ENCODE peak calls at places on chromosome 2, in four cellular contexts. M, W, R and T are unnamed samples.

GRCh38 chr2:61011649-61012048 is 5.9 kb upstream of the PEX13 start:
- DNase-seq in M (peak; percentile 44), W (no peak), R (peak; percentile 57), T (no peak)

GRCh38 chr2:241924909-241925250 is 55.4 kb downstream of the RTP5 start:
- DNase-seq in W (no peak), R (no peak), M (no peak), T (no peak)

GRCh38 chr2:189347540-189347939 is 93.7 kb upstream of the WDR75 start:
- DNase-seq in W (no peak), M (peak; percentile 69), R (peak; percentile 44), T (peak; percentile 27)

GRCh38 chr2:16654775-16655456 is 10.7 kb downstream of the CYRIA start:
- DNase-seq in M (no peak), R (no peak), W (no peak), T (no peak)

GRCh38 chr2:204825054-204825453 is 279.8 kb downstream of the PARD3B start:
- DNase-seq in R (no peak), M (no peak), W (no peak), T (no peak)

GRCh38 chr2:240359695-240360094 is 75.8 kb upstream of the GPC1 start:
- DNase-seq in R (no peak), M (no peak), W (no peak), T (no peak)

GRCh38 chr2:136242687-136243277 is 124.8 kb upstream of the CXCR4 start:
- DNase-seq in W (no peak), R (no peak), M (peak; percentile 30), T (peak; percentile 81)

GRCh38 chr2:240235149-240235803 is 94.8 kb upstream of the OTOS start:
- DNase-seq in M (no peak), W (no peak), R (no peak), T (no peak)

GRCh38 chr2:101262142-101262541 is 9.5 kb downstream of the CNOT11 start:
- DNase-seq in R (no peak), M (no peak), W (no peak), T (no peak)

GRCh38 chr2:156021326-156022040 is 311.0 kb downstream of the NR4A2 start:
- DNase-seq in M (no peak), R (no peak), W (no peak), T (no peak)

GRCh38 chr2:12303181-12304030 is 413.3 kb upstream of the TRIB2 start:
- DNase-seq in R (no peak), M (no peak), W (peak; percentile 9), T (peak; percentile 40)

GRCh38 chr2:227293531-227293930 is 31.5 kb upstream of the MFF start:
- DNase-seq in M (peak; percentile 59), W (no peak), R (no peak), T (no peak)

GRCh38 chr2:101796825-101797600 is 99.5 kb downstream of the MAP4K4 start:
- DNase-seq in R (no peak), W (no peak), M (no peak), T (no peak)

GRCh38 chr2:123061534-123061933 is 963.6 kb upstream of the CNTNAP5 start:
- DNase-seq in R (no peak), W (no peak), M (no peak), T (no peak)

GRCh38 chr2:200320344-200320743 is 13.9 kb downstream of the SPATS2L start:
- DNase-seq in W (no peak), R (no peak), M (no peak), T (no peak)

GRCh38 chr2:165897741-165898140 is 55.8 kb downstream of the TTC21B start:
- DNase-seq in R (no peak), W (no peak), M (peak; percentile 26), T (no peak)

GRCh38 chr2:3581367-3582262 is 6.6 kb downstream of the RPS7 start:
- DNase-seq in M (no peak), R (no peak), W (no peak), T (no peak)

GRCh38 chr2:30939354-30939753 is 132.1 kb upstream of the CAPN13 start:
- DNase-seq in W (no peak), R (no peak), M (no peak), T (no peak)

GRCh38 chr2:41867553-41867952 is 180.3 kb upstream of the PKDCC start:
- DNase-seq in R (no peak), W (no peak), M (no peak), T (no peak)

GRCh38 chr2:10029875-10030223 is 13.5 kb upstream of the KLF11 start:
- DNase-seq in W (no peak), M (no peak), R (no peak), T (no peak)

GRCh38 chr2:101149241-101150192 is 1.7 kb downstream of the TBC1D8 start:
- DNase-seq in M (peak; percentile 29), W (no peak), R (no peak), T (no peak)

GRCh38 chr2:72109291-72109690 is 38.4 kb downstream of the CYP26B1 start:
- DNase-seq in M (no peak), R (no peak), W (no peak), T (no peak)

GRCh38 chr2:68436270-68436669 is 30.8 kb downstream of the FBXO48 start:
- DNase-seq in W (no peak), R (no peak), M (no peak), T (no peak)

GRCh38 chr2:53490659-53491058 is 276.9 kb upstream of the CHAC2 start:
- DNase-seq in M (no peak), W (no peak), R (no peak), T (no peak)

GRCh38 chr2:230890696-230891095 is 26.0 kb downstream of the ITM2C start:
- DNase-seq in R (no peak), W (no peak), M (no peak), T (no peak)

GRCh38 chr2:220224711-220225519 is 597.5 kb downstream of the SLC4A3 start:
- DNase-seq in W (no peak), M (no peak), R (no peak), T (no peak)

GRCh38 chr2:237171396-237171795 is 85.7 kb downstream of the COPS8 start:
- DNase-seq in R (peak; percentile 69), M (peak; percentile 38), W (no peak), T (no peak)

GRCh38 chr2:14952383-14952782 is 319.9 kb downstream of the LRATD1 start:
- DNase-seq in W (no peak), M (no peak), R (no peak), T (no peak)

GRCh38 chr2:9681427-9681817 is 50.6 kb upstream of the YWHAQ start:
- DNase-seq in W (no peak), M (no peak), R (no peak), T (peak; percentile 22)

GRCh38 chr2:127651987-127652550 is 6.1 kb downstream of the GPR17 start:
- DNase-seq in M (peak; percentile 46), W (no peak), R (peak; percentile 48), T (no peak)

GRCh38 chr2:217906787-217907186 is 96.0 kb downstream of the TNS1 start:
- DNase-seq in W (no peak), R (no peak), M (peak; percentile 59), T (no peak)

GRCh38 chr2:157922815-157923214 is 46.7 kb upstream of the ACVR1 start:
- DNase-seq in W (no peak), R (no peak), M (no peak), T (no peak)

GRCh38 chr2:240645346-240646060 is 20.2 kb downstream of the GPR35 start:
- DNase-seq in W (peak; percentile 35), M (no peak), R (no peak), T (no peak)

GRCh38 chr2:1884933-1885580 is 140.7 kb upstream of the PXDN start:
- DNase-seq in R (peak; percentile 64), W (no peak), M (no peak), T (no peak)

GRCh38 chr2:1889099-1889650 is 144.9 kb upstream of the PXDN start:
- DNase-seq in W (no peak), M (no peak), R (no peak), T (no peak)

GRCh38 chr2:1886405-1886992 is 142.2 kb upstream of the PXDN start:
- DNase-seq in R (peak; percentile 63), M (peak; percentile 81), W (peak; percentile 53), T (peak; percentile 72)

GRCh38 chr2:1887106-1887505 is 142.8 kb upstream of the PXDN start:
- DNase-seq in M (no peak), W (no peak), R (no peak), T (no peak)

GRCh38 chr2:1887915-1888314 is 143.6 kb upstream of the PXDN start:
- DNase-seq in M (no peak), R (no peak), W (no peak), T (no peak)
- TF ChIP-seq CTCF in M (peak; percentile 22), R (no peak), W (no peak), T (no peak)

GRCh38 chr2:44348385-44348784 is 12.9 kb downstream of the PREPL start:
- DNase-seq in R (no peak), M (no peak), W (no peak), T (no peak)

GRCh38 chr2:44342854-44343253 is 18.4 kb downstream of the PREPL start:
- DNase-seq in R (no peak), M (peak; percentile 46), W (no peak), T (peak; percentile 36)
- TF ChIP-seq CTCF in R (no peak), M (peak; percentile 74), W (peak; percentile 57), T (peak; percentile 49)

GRCh38 chr2:63486861-63487290 is 101.4 kb downstream of the WDPCP start:
- DNase-seq in M (no peak), W (no peak), R (no peak), T (no peak)
- TF ChIP-seq CTCF in M (no peak), W (no peak), R (no peak), T (no peak)

GRCh38 chr2:21423854-21424253 is 300.1 kb downstream of the TDRD15 start:
- DNase-seq in R (no peak), M (no peak), W (no peak), T (no peak)

GRCh38 chr2:21418456-21418855 is 294.7 kb downstream of the TDRD15 start:
- DNase-seq in M (no peak), W (no peak), R (no peak), T (no peak)

GRCh38 chr2:21424375-21424774 is 300.6 kb downstream of the TDRD15 start:
- DNase-seq in M (no peak), W (no peak), R (no peak), T (no peak)

GRCh38 chr2:21422724-21423522 is 299.2 kb downstream of the TDRD15 start:
- DNase-seq in R (no peak), M (peak; percentile 13), W (no peak), T (no peak)

GRCh38 chr2:21422050-21422449 is 298.3 kb downstream of the TDRD15 start:
- DNase-seq in W (no peak), M (no peak), R (no peak), T (peak; percentile 44)
- TF ChIP-seq CTCF in W (no peak), M (no peak), R (no peak), T (no peak)

DNA sequence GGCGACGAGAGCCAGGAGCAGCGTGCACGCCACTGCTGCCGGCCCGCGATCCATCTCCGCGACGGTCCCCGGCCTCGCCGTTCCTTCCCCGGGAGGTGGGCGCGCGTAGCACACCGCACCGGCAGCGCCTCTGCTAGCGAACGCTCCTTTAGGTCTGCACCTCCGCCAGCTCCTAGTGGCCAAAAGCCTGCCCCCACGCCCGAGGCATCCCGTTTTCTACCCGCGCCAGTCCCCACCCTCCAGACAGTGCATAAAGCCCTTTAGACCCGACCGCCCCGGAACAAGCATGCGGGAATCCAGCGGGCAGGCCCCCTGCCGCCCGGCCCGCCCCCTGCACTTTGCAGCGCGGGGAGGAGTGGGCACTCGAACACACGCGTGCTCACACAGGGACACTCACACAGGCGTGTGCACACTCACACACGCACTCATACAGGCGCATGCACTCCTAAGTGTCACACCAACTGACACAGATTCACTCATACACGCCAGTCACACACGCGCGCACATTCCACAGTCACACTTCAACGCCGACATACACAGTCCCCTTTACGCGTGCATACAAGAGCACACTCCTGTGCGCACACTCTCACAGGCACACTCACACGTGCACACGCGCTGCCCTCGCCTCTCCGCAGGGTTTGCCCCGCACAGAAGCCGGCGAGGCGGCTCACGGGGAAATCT is at the start of gene LRP2:
- DNase-seq in W (peak; percentile 33), M (no peak), R (no peak), T (peak; percentile 48)
- TF ChIP-seq CTCF in W (no peak), M (no peak), R (no peak), T (no peak)